ENCODE peak calls at places on chromosomes 12 and 14, in five cellular contexts. S is NCI-H2107, E is SK-N-SH, A is coronary artery, L is NCI-H446. Y is an unnamed sample.
A peak's percentile ranks its signal among the peaks of the same experiment; 100 is the strongest.

GRCh38 chr14:45810152-45810872 is 557.3 kb upstream of the MIS18BP1 start:
- DNase-seq in S (no peak), A (no peak), E (no peak), L (no peak), Y (no peak)

GRCh38 chr12:51759175-51759574 is 89.3 kb downstream of the FIGNL2 start:
- DNase-seq in E (no peak), S (no peak), L (no peak), A (no peak), Y (no peak)

GRCh38 chr14:54450535-54450934 is 9.4 kb upstream of the CNIH1 start:
- DNase-seq in A (no peak), E (peak; percentile 39), S (no peak), L (no peak), Y (no peak)

GRCh38 chr12:111780166-111780565 is 13.4 kb downstream of the ALDH2 start:
- DNase-seq in E (no peak), S (no peak), L (no peak), A (no peak), Y (no peak)

GRCh38 chr12:6828671-6829531 is 694 bp downstream of the P3H3 start:
- DNase-seq in L (no peak), A (no peak), E (peak; percentile 81), S (peak; percentile 21), Y (no peak)

GRCh38 chr12:7130791-7131501 is 775 bp downstream of the CLSTN3 start:
- DNase-seq in L (no peak), A (no peak), S (peak; percentile 25), E (peak; percentile 78), Y (no peak)

GRCh38 chr14:61203059-61203753 is 77.9 kb downstream of the TMEM30B start:
- DNase-seq in A (no peak), S (peak; percentile 88), L (no peak), E (no peak), Y (no peak)

GRCh38 chr12:53298154-53298553 is 1.3 kb upstream of the MYG1 start:
- DNase-seq in S (no peak), E (no peak), L (no peak), A (no peak), Y (no peak)

GRCh38 chr12:124738636-124739467 is 124.8 kb downstream of the SCARB1 start:
- DNase-seq in A (no peak), S (no peak), E (no peak), L (no peak), Y (no peak)

GRCh38 chr14:96268426-96269358 is 12.7 kb downstream of the BDKRB1 start:
- DNase-seq in L (no peak), S (no peak), E (no peak), A (no peak), Y (no peak)

GRCh38 chr14:60981626-60982455 is 796 bp downstream of the SLC38A6 start:
- DNase-seq in S (peak; percentile 48), A (no peak), E (peak; percentile 11), L (no peak), Y (peak; percentile 32)

GRCh38 chr12:20272171-20272570 is 96.2 kb upstream of the PDE3A start:
- DNase-seq in L (no peak), A (no peak), S (no peak), E (no peak), Y (no peak)

GRCh38 chr12:720231-720941 is 32.0 kb upstream of the WNK1 start:
- DNase-seq in S (no peak), E (no peak), L (no peak), A (no peak), Y (no peak)

GRCh38 chr12:95796225-95796981 is 5.8 kb upstream of the NTN4 start:
- DNase-seq in A (no peak), L (no peak), E (no peak), S (no peak), Y (no peak)

GRCh38 chr12:32651151-32651955 is 27.7 kb upstream of the DNM1L start:
- DNase-seq in A (no peak), L (no peak), E (no peak), S (no peak), Y (no peak)

GRCh38 chr12:123942911-123943648 is 29.6 kb downstream of the CCDC92 start:
- DNase-seq in E (no peak), A (peak; percentile 55), S (no peak), L (no peak), Y (no peak)

GRCh38 chr14:69612014-69612758 is 790 bp downstream of the SUSD6 start:
- DNase-seq in L (no peak), S (no peak), E (peak; percentile 78), A (no peak), Y (no peak)

GRCh38 chr12:11958216-11959091 is 112.3 kb upstream of the BCL2L14 start:
- DNase-seq in L (no peak), S (no peak), E (no peak), A (no peak), Y (peak; percentile 84)

GRCh38 chr14:68885226-68886108 is 92.6 kb upstream of the ZFP36L1 start:
- DNase-seq in E (no peak), S (no peak), A (peak; percentile 72), L (no peak), Y (no peak)

GRCh38 chr12:23464241-23464812 is 485.1 kb downstream of the SOX5 start:
- DNase-seq in E (no peak), L (no peak), A (no peak), S (no peak), Y (no peak)

GRCh38 chr14:91356218-91356763 is 61.3 kb downstream of the CCDC88C start:
- DNase-seq in A (no peak), S (no peak), L (no peak), E (no peak), Y (no peak)

GRCh38 chr12:120928864-120929652 is 24.9 kb upstream of the SPPL3 start:
- DNase-seq in L (no peak), S (no peak), E (no peak), A (no peak), Y (no peak)

GRCh38 chr12:120012067-120012621 is 23.1 kb downstream of the BICDL1 start:
- DNase-seq in E (peak; percentile 66), L (no peak), S (no peak), A (no peak), Y (no peak)

GRCh38 chr12:105214670-105215375 is 21.2 kb downstream of the APPL2 start:
- DNase-seq in L (no peak), A (no peak), S (no peak), E (no peak), Y (no peak)

GRCh38 chr14:74579447-74580274 is 32.4 kb downstream of the LTBP2 start:
- DNase-seq in E (no peak), L (no peak), A (no peak), S (no peak), Y (peak; percentile 44)

GRCh38 chr14:31080060-31080459 is 53.9 kb upstream of the STRN3 start:
- DNase-seq in E (no peak), S (no peak), L (no peak), A (no peak), Y (no peak)

GRCh38 chr14:94110552-94111181 is at the start of gene IFI27:
- DNase-seq in S (no peak), A (peak; percentile 74), E (no peak), L (no peak), Y (peak; percentile 78)

Y was measured in pulmonary artery endothelial cell.